ENCODE peak calls at places on chromosomes 6 and 20, in eight cellular contexts. One of them, this sample, is unnamed.

GRCh38 chr20:38735172-38735571 is 10.9 kb downstream of the SLC32A1 start:
- DNase-seq in iPS-NIHi11: no peak
- DNase-seq in stimulated activated naive CD8-positive, alpha-beta T cell treated with anti-CD3 and anti-CD28 coated beads, Interleukin-15, amount 100 ng/mL, for 72 hours: no peak
- DNase-seq in fibroblast of lung: no peak
- DNase-seq in aorta: no peak
- DNase-seq in RPMI7951: no peak
- DNase-seq in kidney: no peak
- DNase-seq in head of caudate nucleus: no peak
- DNase-seq in this sample: no peak

GRCh38 chr6:14276066-14276465 is 158.5 kb downstream of the CD83 start:
- DNase-seq in iPS-NIHi11: no peak
- DNase-seq in stimulated activated naive CD8-positive, alpha-beta T cell treated with anti-CD3 and anti-CD28 coated beads, Interleukin-15, amount 100 ng/mL, for 72 hours: no peak
- DNase-seq in fibroblast of lung: no peak
- DNase-seq in aorta: no peak
- DNase-seq in RPMI7951: no peak
- DNase-seq in kidney: no peak
- DNase-seq in head of caudate nucleus: no peak
- DNase-seq in this sample: no peak

GRCh38 chr20:33664085-33664761 is 2.1 kb downstream of the C20orf144 start:
- DNase-seq in iPS-NIHi11: no peak
- DNase-seq in stimulated activated naive CD8-positive, alpha-beta T cell treated with anti-CD3 and anti-CD28 coated beads, Interleukin-15, amount 100 ng/mL, for 72 hours: no peak
- DNase-seq in fibroblast of lung: no peak
- DNase-seq in aorta: no peak
- DNase-seq in RPMI7951: no peak
- DNase-seq in kidney: peak; percentile 54
- DNase-seq in head of caudate nucleus: no peak
- DNase-seq in this sample: no peak

GRCh38 chr6:133892444-133893323 is 3.8 kb downstream of the TCF21 start:
- DNase-seq in iPS-NIHi11: peak; percentile 43
- DNase-seq in stimulated activated naive CD8-positive, alpha-beta T cell treated with anti-CD3 and anti-CD28 coated beads, Interleukin-15, amount 100 ng/mL, for 72 hours: no peak
- DNase-seq in fibroblast of lung: peak; percentile 72
- DNase-seq in aorta: no peak
- DNase-seq in RPMI7951: no peak
- DNase-seq in kidney: no peak
- DNase-seq in head of caudate nucleus: no peak
- DNase-seq in this sample: no peak

GRCh38 chr6:30979076-30979475 is 4.4 kb upstream of the MUC21 start:
- DNase-seq in iPS-NIHi11: no peak
- DNase-seq in stimulated activated naive CD8-positive, alpha-beta T cell treated with anti-CD3 and anti-CD28 coated beads, Interleukin-15, amount 100 ng/mL, for 72 hours: no peak
- DNase-seq in fibroblast of lung: no peak
- DNase-seq in aorta: no peak
- DNase-seq in RPMI7951: no peak
- DNase-seq in kidney: no peak
- DNase-seq in head of caudate nucleus: no peak
- DNase-seq in this sample: no peak

GRCh38 chr6:90068264-90068663 is 174.0 kb downstream of the GJA10 start:
- DNase-seq in iPS-NIHi11: peak; percentile 52
- DNase-seq in stimulated activated naive CD8-positive, alpha-beta T cell treated with anti-CD3 and anti-CD28 coated beads, Interleukin-15, amount 100 ng/mL, for 72 hours: peak; percentile 47
- DNase-seq in fibroblast of lung: peak; percentile 56
- DNase-seq in aorta: no peak
- DNase-seq in RPMI7951: peak; percentile 95
- DNase-seq in kidney: no peak
- DNase-seq in head of caudate nucleus: no peak
- DNase-seq in this sample: no peak

GRCh38 chr6:155311076-155311475 is 3.2 kb downstream of the TFB1M start:
- DNase-seq in iPS-NIHi11: no peak
- DNase-seq in stimulated activated naive CD8-positive, alpha-beta T cell treated with anti-CD3 and anti-CD28 coated beads, Interleukin-15, amount 100 ng/mL, for 72 hours: no peak
- DNase-seq in fibroblast of lung: peak; percentile 27
- DNase-seq in aorta: no peak
- DNase-seq in RPMI7951: no peak
- DNase-seq in kidney: no peak
- DNase-seq in head of caudate nucleus: no peak
- DNase-seq in this sample: no peak

GRCh38 chr6:12873706-12874105 is 157.1 kb downstream of the PHACTR1 start:
- DNase-seq in iPS-NIHi11: no peak
- DNase-seq in stimulated activated naive CD8-positive, alpha-beta T cell treated with anti-CD3 and anti-CD28 coated beads, Interleukin-15, amount 100 ng/mL, for 72 hours: no peak
- DNase-seq in fibroblast of lung: no peak
- DNase-seq in aorta: no peak
- DNase-seq in RPMI7951: peak; percentile 48
- DNase-seq in kidney: no peak
- DNase-seq in head of caudate nucleus: no peak
- DNase-seq in this sample: no peak

GRCh38 chr20:10419550-10420133 is 14.4 kb downstream of the MKKS start:
- DNase-seq in iPS-NIHi11: no peak
- DNase-seq in stimulated activated naive CD8-positive, alpha-beta T cell treated with anti-CD3 and anti-CD28 coated beads, Interleukin-15, amount 100 ng/mL, for 72 hours: no peak
- DNase-seq in fibroblast of lung: peak; percentile 12
- DNase-seq in aorta: no peak
- DNase-seq in RPMI7951: peak; percentile 29
- DNase-seq in kidney: no peak
- DNase-seq in head of caudate nucleus: peak; percentile 35
- DNase-seq in this sample: no peak

GRCh38 chr6:107330190-107330589 is 129.2 kb downstream of the PDSS2 start:
- DNase-seq in iPS-NIHi11: no peak
- DNase-seq in stimulated activated naive CD8-positive, alpha-beta T cell treated with anti-CD3 and anti-CD28 coated beads, Interleukin-15, amount 100 ng/mL, for 72 hours: peak; percentile 34
- DNase-seq in fibroblast of lung: no peak
- DNase-seq in aorta: no peak
- DNase-seq in RPMI7951: no peak
- DNase-seq in kidney: no peak
- DNase-seq in head of caudate nucleus: no peak
- DNase-seq in this sample: no peak

GRCh38 chr6:141848029-141848890 is 284.5 kb upstream of the GJE1 start:
- DNase-seq in iPS-NIHi11: no peak
- DNase-seq in stimulated activated naive CD8-positive, alpha-beta T cell treated with anti-CD3 and anti-CD28 coated beads, Interleukin-15, amount 100 ng/mL, for 72 hours: peak; percentile 51
- DNase-seq in fibroblast of lung: no peak
- DNase-seq in aorta: no peak
- DNase-seq in RPMI7951: no peak
- DNase-seq in kidney: no peak
- DNase-seq in head of caudate nucleus: no peak
- DNase-seq in this sample: no peak

GRCh38 chr6:85678602-85679444 is 36.1 kb upstream of the SYNCRIP start:
- DNase-seq in iPS-NIHi11: peak; percentile 96
- DNase-seq in stimulated activated naive CD8-positive, alpha-beta T cell treated with anti-CD3 and anti-CD28 coated beads, Interleukin-15, amount 100 ng/mL, for 72 hours: peak; percentile 98
- DNase-seq in fibroblast of lung: peak; percentile 99
- DNase-seq in aorta: peak; percentile 98
- DNase-seq in RPMI7951: peak; percentile 99
- DNase-seq in kidney: peak; percentile 99
- DNase-seq in head of caudate nucleus: peak; percentile 98
- DNase-seq in this sample: peak; percentile 97

GRCh38 chr6:126939784-126940183 is 178.7 kb upstream of the RSPO3 start:
- DNase-seq in iPS-NIHi11: no peak
- DNase-seq in stimulated activated naive CD8-positive, alpha-beta T cell treated with anti-CD3 and anti-CD28 coated beads, Interleukin-15, amount 100 ng/mL, for 72 hours: no peak
- DNase-seq in fibroblast of lung: no peak
- DNase-seq in aorta: no peak
- DNase-seq in RPMI7951: no peak
- DNase-seq in kidney: no peak
- DNase-seq in head of caudate nucleus: no peak
- DNase-seq in this sample: no peak

GRCh38 chr6:41728073-41728936 is 7.1 kb downstream of the TFEB start:
- DNase-seq in iPS-NIHi11: no peak
- DNase-seq in stimulated activated naive CD8-positive, alpha-beta T cell treated with anti-CD3 and anti-CD28 coated beads, Interleukin-15, amount 100 ng/mL, for 72 hours: no peak
- DNase-seq in fibroblast of lung: no peak
- DNase-seq in aorta: peak; percentile 31
- DNase-seq in RPMI7951: no peak
- DNase-seq in kidney: peak; percentile 75
- DNase-seq in head of caudate nucleus: peak; percentile 65
- DNase-seq in this sample: no peak

GRCh38 chr6:140956567-140957306 is 1176.0 kb upstream of the GJE1 start:
- DNase-seq in iPS-NIHi11: no peak
- DNase-seq in stimulated activated naive CD8-positive, alpha-beta T cell treated with anti-CD3 and anti-CD28 coated beads, Interleukin-15, amount 100 ng/mL, for 72 hours: no peak
- DNase-seq in fibroblast of lung: peak; percentile 42
- DNase-seq in aorta: no peak
- DNase-seq in RPMI7951: peak; percentile 32
- DNase-seq in kidney: no peak
- DNase-seq in head of caudate nucleus: peak; percentile 10
- DNase-seq in this sample: no peak

GRCh38 chr20:64063389-64064144 is 569 bp downstream of the TCEA2 start:
- DNase-seq in iPS-NIHi11: no peak
- DNase-seq in stimulated activated naive CD8-positive, alpha-beta T cell treated with anti-CD3 and anti-CD28 coated beads, Interleukin-15, amount 100 ng/mL, for 72 hours: peak; percentile 42
- DNase-seq in fibroblast of lung: no peak
- DNase-seq in aorta: no peak
- DNase-seq in RPMI7951: peak; percentile 27
- DNase-seq in kidney: no peak
- DNase-seq in head of caudate nucleus: no peak
- DNase-seq in this sample: peak; percentile 31

GRCh38 chr6:84581494-84582259 is 182.7 kb downstream of the TBX18 start:
- DNase-seq in iPS-NIHi11: no peak
- DNase-seq in stimulated activated naive CD8-positive, alpha-beta T cell treated with anti-CD3 and anti-CD28 coated beads, Interleukin-15, amount 100 ng/mL, for 72 hours: no peak
- DNase-seq in fibroblast of lung: peak; percentile 79
- DNase-seq in aorta: no peak
- DNase-seq in RPMI7951: peak; percentile 85
- DNase-seq in kidney: no peak
- DNase-seq in head of caudate nucleus: no peak
- DNase-seq in this sample: no peak

This sample was measured in activated T-helper 9 cell treated with anti-CD3 and anti-CD28 coated beads, Interleukin-2, amount 50 U/mL, for 16 hours.